ENCODE peak calls at places on chromosomes 7 and 10, in six cellular contexts. I, O, K, M, B and F are unnamed samples.

GRCh38 chr7:80923211-80923612 is 4.4 kb upstream of the SEMA3C start:
- DNase-seq in O (no peak), M (no peak), I (no peak), K (no peak), B (no peak), F (no peak)

GRCh38 chr7:151085329-151085690 is 965 bp upstream of the AGAP3 start:
- DNase-seq in I (no peak), K (no peak), M (no peak), B (no peak), O (peak; percentile 13), F (no peak)

GRCh38 chr10:62136931-62137330 is 131.7 kb downstream of the RTKN2 start:
- DNase-seq in O (no peak), K (no peak), M (no peak), I (no peak), B (no peak), F (no peak)

GRCh38 chr10:45425628-45426563 is 51.9 kb downstream of the ALOX5 start:
- DNase-seq in B (no peak), K (no peak), M (no peak), I (no peak), O (no peak), F (no peak)

GRCh38 chr10:42999385-43000020 is 77.4 kb upstream of the RET start:
- DNase-seq in O (no peak), K (no peak), B (no peak), M (peak; percentile 19), I (peak; percentile 32), F (no peak)

GRCh38 chr7:102834466-102834865 is 78.3 kb upstream of the LRRC17 start:
- DNase-seq in K (no peak), I (no peak), B (no peak), M (no peak), O (no peak), F (no peak)

GRCh38 chr10:10785627-10786333 is 231.9 kb upstream of the CELF2 start:
- DNase-seq in O (no peak), B (no peak), K (no peak), I (no peak), M (no peak), F (no peak)

GRCh38 chr7:48637382-48637781 is 287.0 kb upstream of the CDC14C start:
- DNase-seq in O (no peak), B (no peak), I (no peak), M (no peak), K (no peak), F (no peak)

GRCh38 chr10:82399850-82400249 is 524.9 kb downstream of the NRG3 start:
- DNase-seq in I (no peak), B (no peak), O (no peak), K (no peak), M (no peak), F (no peak)

GRCh38 chr7:108246227-108246837 is 116.2 kb upstream of the LAMB4 start:
- DNase-seq in K (peak; percentile 59), M (no peak), B (no peak), I (no peak), O (peak; percentile 14), F (peak; percentile 78)

GRCh38 chr10:95121904-95122303 is 52.6 kb upstream of the CYP2C8 start:
- DNase-seq in B (no peak), M (no peak), I (peak; percentile 80), K (no peak), O (no peak), F (no peak)

GRCh38 chr10:127977368-127978009 is 70.6 kb downstream of the PTPRE start:
- DNase-seq in M (peak; percentile 72), O (peak; percentile 82), I (no peak), K (peak; percentile 83), B (peak; percentile 94), F (no peak)

GRCh38 chr10:132527338-132528063 is 10.1 kb upstream of the INPP5A start:
- DNase-seq in K (no peak), I (no peak), M (no peak), B (peak; percentile 55), O (peak; percentile 9), F (peak; percentile 26)

GRCh38 chr10:77710081-77710551 is 72.5 kb upstream of the KCNMA1 start:
- DNase-seq in I (no peak), B (no peak), O (no peak), M (no peak), K (no peak), F (no peak)

GRCh38 chr10:44860811-44861751 is 50.1 kb upstream of the TMEM72 start:
- DNase-seq in M (no peak), I (no peak), O (peak; percentile 58), K (peak; percentile 74), B (no peak), F (peak; percentile 21)

GRCh38 chr10:26216949-26217395 is 398 bp downstream of the GAD2 start:
- DNase-seq in M (peak; percentile 14), K (no peak), B (no peak), O (no peak), I (no peak), F (no peak)

GRCh38 chr7:1085910-1086421 is 1.9 kb upstream of the GPER1 start:
- DNase-seq in M (no peak), I (no peak), K (no peak), O (no peak), B (peak; percentile 74), F (no peak)

GRCh38 chr10:24463683-24464426 is 254.9 kb downstream of the KIAA1217 start:
- DNase-seq in K (no peak), O (peak; percentile 47), B (no peak), M (no peak), I (no peak), F (no peak)

GRCh38 chr10:61682323-61682722 is 19.6 kb downstream of the CABCOCO1 start:
- DNase-seq in I (no peak), M (no peak), K (no peak), O (no peak), B (no peak), F (no peak)

GRCh38 chr7:125057974-125058373 is 128.3 kb upstream of the POT1 start:
- DNase-seq in B (no peak), K (no peak), M (no peak), I (no peak), O (no peak), F (no peak)

GRCh38 chr7:44196450-44196872 is 4.3 kb upstream of the YKT6 start:
- DNase-seq in I (no peak), M (peak; percentile 81), B (no peak), K (no peak), O (no peak), F (peak; percentile 47)

GRCh38 chr10:32958085-32958991 is at the start of gene ITGB1:
- DNase-seq in O (peak; percentile 98), B (peak; percentile 99), I (peak; percentile 98), K (peak; percentile 96), M (peak; percentile 96), F (peak; percentile 98)
- H3K4me1 ChIP-seq in O (peaks cover 67% of the 10 kb centered on the region), B (peaks cover 25% of the 10 kb centered on the region), I (peaks cover 35% of the 10 kb centered on the region), K (no peaks in the 10 kb centered on the region), M (peaks cover 12% of the 10 kb centered on the region), F (peaks cover 49% of the 10 kb centered on the region)

GRCh38 chr7:46654546-46655443 is 733.7 kb upstream of the IGFBP3 start:
- DNase-seq in K (no peak), O (no peak), I (no peak), M (no peak), B (no peak), F (no peak)
- TF ChIP-seq CTCF in K (no peak), O (no peak), I (no peak), M (peak; percentile 11), B (no peak), F (no peak)

DNA sequence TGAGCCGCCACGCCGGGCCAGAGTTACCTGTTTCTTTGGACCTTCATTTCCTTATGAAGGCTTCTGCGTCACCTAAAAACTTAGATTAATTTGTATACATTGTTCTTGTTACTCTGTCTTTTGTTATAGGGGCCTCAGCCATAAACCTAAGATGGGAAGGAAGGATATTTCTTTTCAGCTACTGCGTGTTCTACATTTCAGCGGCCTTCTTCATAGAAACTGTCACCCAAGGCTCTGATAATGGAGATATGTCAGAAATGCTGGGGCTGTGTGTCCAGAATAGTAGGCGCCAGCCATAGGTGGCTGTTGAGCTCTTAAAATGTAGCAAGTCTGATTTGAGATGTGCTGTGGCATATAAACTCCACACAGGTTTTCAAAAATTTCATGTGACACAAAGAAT is 52.9 kb downstream of the HK1 start:
- DNase-seq in I (no peak), K (no peak), B (peak; percentile 0), O (no peak), M (no peak), F (no peak)
- H3K4me1 ChIP-seq in I (peaks cover 9% of the 10 kb centered on the region), K (peaks cover 4% of the 10 kb centered on the region), B (peaks cover 29% of the 10 kb centered on the region), O (peaks cover 80% of the 10 kb centered on the region), M (peaks cover 6% of the 10 kb centered on the region), F (peaks cover 56% of the 10 kb centered on the region)

GRCh38 chr7:57308631-57309408 is 141.2 kb upstream of the ZNF716 start:
- DNase-seq in B (no peak), I (peak; percentile 58), O (no peak), K (no peak), M (peak; percentile 34), F (no peak)
- TF ChIP-seq CTCF in B (no peak), I (peak; percentile 25), O (peak; percentile 25), K (no peak), M (peak; percentile 35), F (peak; percentile 8)

GRCh38 chr10:102646610-102647432 is 2.5 kb downstream of the TRIM8 start:
- DNase-seq in B (peak; percentile 86), O (peak; percentile 60), K (no peak), I (no peak), M (peak; percentile 73), F (no peak)

GRCh38 chr10:102647433-102648268 is 3.4 kb downstream of the TRIM8 start:
- DNase-seq in O (peak; percentile 11), B (peak; percentile 57), K (no peak), M (no peak), I (no peak), F (no peak)

GRCh38 chr10:102648889-102649752 is 4.8 kb downstream of the TRIM8 start:
- DNase-seq in M (peak; percentile 58), B (peak; percentile 74), K (no peak), O (peak; percentile 32), I (no peak), F (no peak)

GRCh38 chr10:102649770-102650654 is 5.7 kb downstream of the TRIM8 start:
- DNase-seq in I (no peak), O (peak; percentile 13), M (peak; percentile 55), K (no peak), B (peak; percentile 75), F (no peak)

GRCh38 chr10:102648269-102648888 is 4.1 kb downstream of the TRIM8 start:
- DNase-seq in M (no peak), B (peak; percentile 63), K (no peak), I (no peak), O (peak; percentile 14), F (no peak)
- H3K4me1 ChIP-seq in M (peaks cover 28% of the 10 kb centered on the region), B (peaks cover 47% of the 10 kb centered on the region), K (no peaks in the 10 kb centered on the region), I (peaks cover 34% of the 10 kb centered on the region), O (peaks cover 54% of the 10 kb centered on the region), F (peaks cover 11% of the 10 kb centered on the region)

GRCh38 chr7:94149776-94150545 is 145.8 kb upstream of the BET1 start:
- DNase-seq in O (no peak), M (no peak), B (no peak), I (no peak), K (no peak), F (no peak)

GRCh38 chr7:94154182-94154581 is 150.0 kb upstream of the BET1 start:
- DNase-seq in M (no peak), O (no peak), I (no peak), B (no peak), K (no peak), F (no peak)

DNA sequence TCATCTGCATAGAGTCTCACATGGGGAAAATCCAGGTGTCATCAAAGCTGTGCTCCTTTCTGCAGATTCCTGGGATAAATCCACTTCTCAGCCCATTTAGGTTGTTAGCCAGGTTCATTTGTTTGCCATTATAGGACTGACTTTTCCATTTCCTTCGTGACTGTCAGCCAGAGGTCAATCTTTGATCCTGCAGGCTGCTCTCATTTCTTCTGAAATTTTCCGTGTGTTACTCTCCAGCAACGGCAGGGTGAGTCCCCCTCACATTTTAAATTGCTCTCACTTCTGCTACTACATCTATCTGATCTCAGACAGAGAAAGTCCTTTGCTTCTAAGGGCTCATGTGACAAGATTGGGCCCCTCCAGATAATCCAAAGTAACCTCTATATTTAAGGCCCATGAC is 150.7 kb upstream of the BET1 start:
- DNase-seq in O (no peak), M (no peak), K (no peak), I (no peak), B (no peak), F (no peak)
- TF ChIP-seq CTCF in O (no peak), M (no peak), K (no peak), I (no peak), B (no peak), F (no peak)